ENCODE peak calls at places on chromosomes 5 and 9, in nine cellular contexts. P, I, J, Z, K, X, R, V and U are unnamed samples.

GRCh38 chr9:73981405-73981804 is 515.7 kb upstream of the RORB start:
- DNase-seq in X (no peak), P (no peak), I (no peak), V (no peak), K (no peak), Z (no peak), R (no peak), J (no peak), U (no peak)

GRCh38 chr5:14142202-14142855 is 813 bp upstream of the TRIO start:
- DNase-seq in I (peak; percentile 27), J (no peak), K (peak; percentile 43), P (no peak), V (no peak), X (no peak), Z (no peak), R (no peak), U (no peak)

GRCh38 chr5:113293068-113293571 is 141.7 kb downstream of the TSSK1B start:
- DNase-seq in J (no peak), V (no peak), K (no peak), I (peak; percentile 37), Z (no peak), R (peak; percentile 28), X (no peak), P (no peak), U (peak; percentile 46)

GRCh38 chr5:115573133-115573532 is 28.6 kb upstream of the FEM1C start:
- DNase-seq in Z (no peak), X (no peak), P (no peak), K (peak; percentile 38), V (no peak), J (peak; percentile 80), I (no peak), R (peak; percentile 67), U (no peak)

GRCh38 chr9:114363424-114363823 is 24.4 kb downstream of the AKNA start:
- DNase-seq in J (no peak), Z (no peak), X (no peak), K (no peak), P (no peak), I (no peak), R (no peak), V (no peak), U (no peak)

GRCh38 chr5:151550146-151550545 is 41.0 kb downstream of the FAT2 start:
- DNase-seq in J (no peak), Z (no peak), V (no peak), X (no peak), I (no peak), P (no peak), R (no peak), K (no peak), U (no peak)

GRCh38 chr5:93782978-93783377 is 41.6 kb upstream of the POU5F2 start:
- DNase-seq in K (no peak), R (peak; percentile 68), P (no peak), V (no peak), Z (no peak), X (no peak), J (no peak), I (no peak), U (no peak)

GRCh38 chr5:546376-546908 is 22.2 kb upstream of the SLC9A3 start:
- DNase-seq in R (no peak), I (no peak), V (no peak), J (no peak), P (no peak), X (no peak), Z (no peak), K (no peak), U (no peak)

GRCh38 chr9:116087751-116088194 is 65.8 kb upstream of the PAPPA start:
- DNase-seq in P (no peak), X (no peak), V (peak; percentile 47), R (peak; percentile 85), Z (no peak), I (no peak), K (peak; percentile 53), J (peak; percentile 23), U (no peak)

GRCh38 chr5:180816608-180817534 is 14.3 kb upstream of the MGAT1 start:
- DNase-seq in Z (peak; percentile 29), J (peak; percentile 23), X (no peak), P (no peak), I (no peak), K (no peak), V (no peak), R (peak; percentile 44), U (peak; percentile 20)

GRCh38 chr5:55104036-55104767 is 1.8 kb downstream of the GZMA start:
- DNase-seq in V (no peak), K (peak; percentile 40), I (peak; percentile 12), J (no peak), X (no peak), Z (no peak), R (no peak), P (no peak), U (no peak)

GRCh38 chr5:9722826-9723225 is 92.7 kb upstream of the TAS2R1 start:
- DNase-seq in J (no peak), P (no peak), R (no peak), I (no peak), V (no peak), X (no peak), Z (no peak), K (no peak), U (no peak)

GRCh38 chr9:96453625-96454024 is 3.7 kb downstream of the HABP4 start:
- DNase-seq in X (no peak), J (peak; percentile 66), Z (no peak), K (peak; percentile 56), I (peak; percentile 39), V (peak; percentile 75), R (peak; percentile 47), P (no peak), U (no peak)

GRCh38 chr5:3225201-3225960 is 370.3 kb upstream of the IRX1 start:
- DNase-seq in R (no peak), I (no peak), Z (no peak), X (no peak), K (no peak), V (no peak), J (no peak), P (no peak), U (no peak)

GRCh38 chr5:61496406-61497307 is 164.6 kb downstream of the ZSWIM6 start:
- DNase-seq in P (no peak), V (no peak), J (no peak), R (no peak), Z (no peak), X (no peak), K (peak; percentile 26), I (no peak), U (no peak)

GRCh38 chr5:140073296-140073695 is 30.2 kb upstream of the NRG2 start:
- DNase-seq in X (no peak), K (no peak), P (no peak), J (no peak), Z (no peak), I (no peak), R (peak; percentile 17), V (no peak), U (no peak)

GRCh38 chr5:65696892-65697291 is 25.0 kb downstream of the SGTB start:
- DNase-seq in K (peak; percentile 23), I (no peak), Z (no peak), V (no peak), X (no peak), R (peak; percentile 24), J (no peak), P (no peak), U (no peak)

GRCh38 chr5:45262061-45262590 is 434.1 kb downstream of the HCN1 start:
- DNase-seq in X (no peak), J (no peak), K (no peak), V (no peak), Z (peak; percentile 90), P (no peak), I (no peak), R (no peak), U (no peak)

GRCh38 chr9:70324963-70325362 is 66.2 kb downstream of the SMC5 start:
- DNase-seq in Z (no peak), V (no peak), I (no peak), P (no peak), J (no peak), K (peak; percentile 57), X (no peak), R (peak; percentile 89), U (peak; percentile 86)

GRCh38 chr5:107544476-107544875 is 126.3 kb downstream of the EFNA5 start:
- DNase-seq in J (no peak), V (no peak), Z (no peak), R (no peak), P (no peak), I (no peak), K (no peak), X (no peak), U (no peak)

GRCh38 chr9:111094433-111095421 is 56.5 kb upstream of the LPAR1 start:
- DNase-seq in V (peak; percentile 8), K (peak; percentile 74), J (peak; percentile 16), X (no peak), P (no peak), I (no peak), Z (no peak), R (peak; percentile 90), U (peak; percentile 98)

GRCh38 chr5:120684749-120685415 is 220.8 kb downstream of the PRR16 start:
- DNase-seq in K (no peak), V (no peak), J (no peak), X (no peak), Z (no peak), P (no peak), I (peak; percentile 34), R (peak; percentile 12), U (no peak)

GRCh38 chr9:131733601-131734061 is 6.2 kb downstream of the RAPGEF1 start:
- DNase-seq in I (no peak), V (peak; percentile 86), J (peak; percentile 98), P (no peak), Z (peak; percentile 44), K (peak; percentile 92), X (no peak), R (peak; percentile 96), U (peak; percentile 92)

GRCh38 chr9:88532320-88532719 is 2.7 kb upstream of the NXNL2 start:
- DNase-seq in V (peak; percentile 73), J (peak; percentile 50), Z (no peak), P (no peak), X (no peak), I (peak; percentile 79), K (peak; percentile 44), R (peak; percentile 46), U (peak; percentile 72)

GRCh38 chr5:56610093-56610698 is 205.2 kb upstream of the MAP3K1 start:
- DNase-seq in I (no peak), Z (no peak), J (peak; percentile 35), R (no peak), P (no peak), X (no peak), V (no peak), K (no peak), U (no peak)

GRCh38 chr9:114054191-114054690 is 23.9 kb downstream of the AMBP start:
- DNase-seq in V (no peak), I (no peak), J (no peak), R (no peak), P (no peak), X (no peak), Z (no peak), K (no peak), U (no peak)

GRCh38 chr5:40680741-40681350 is 1.1 kb downstream of the PTGER4 start:
- DNase-seq in R (no peak), I (peak; percentile 37), X (no peak), J (no peak), V (no peak), Z (peak; percentile 89), K (peak; percentile 29), P (no peak), U (peak; percentile 33)

GRCh38 chr9:80156725-80157124 is 585.0 kb downstream of the TLE4 start:
- DNase-seq in I (no peak), K (no peak), Z (no peak), V (no peak), P (no peak), X (no peak), R (peak; percentile 15), J (no peak), U (no peak)

GRCh38 chr9:132699926-132700325 is 29.7 kb downstream of the GTF3C4 start:
- DNase-seq in V (no peak), K (peak; percentile 42), J (no peak), R (peak; percentile 44), X (no peak), P (no peak), Z (no peak), I (no peak), U (no peak)

GRCh38 chr9:3863114-3863528 is 337.3 kb upstream of the RFX3 start:
- DNase-seq in P (no peak), V (peak; percentile 59), K (peak; percentile 88), J (peak; percentile 43), X (no peak), I (no peak), R (peak; percentile 92), Z (no peak), U (no peak)

GRCh38 chr5:113170707-113171106 is 194.1 kb downstream of the DCP2 start:
- DNase-seq in R (peak; percentile 69), J (no peak), V (no peak), X (no peak), P (no peak), Z (no peak), I (no peak), K (no peak), U (no peak)